ENCODE peak calls at places on chromosomes 6 and 20, in four cellular contexts. L is stimulated activated CD8-positive, alpha-beta memory T cell treated with anti-CD3 and anti-CD28 coated beads, Interleukin-4, amount 100 ng/mL, for 24 hours; C is NB4; Y is Peyer's patch. U is an unnamed sample.

GRCh38 chr6:108966855-108967755 is 118.9 kb downstream of the ARMC2 start:
- DNase-seq in L (no peak), Y (no peak), C (peak; percentile 93), U (no peak)

GRCh38 chr6:151647871-151648639 is 154.2 kb downstream of the CCDC170 start:
- DNase-seq in C (peak; percentile 37), Y (no peak), L (no peak), U (no peak)

GRCh38 chr6:36956111-36956820 is 1.7 kb downstream of the PI16 start:
- DNase-seq in L (no peak), Y (peak; percentile 40), C (no peak), U (no peak)

GRCh38 chr20:51059862-51060261 is 37.0 kb upstream of the KCNG1 start:
- DNase-seq in C (peak; percentile 42), L (no peak), Y (no peak), U (no peak)

GRCh38 chr6:38730136-38730862 is 15.2 kb downstream of the DNAH8 start:
- DNase-seq in Y (no peak), C (no peak), L (no peak), U (no peak)

GRCh38 chr6:26205161-26205624 is 118.0 kb downstream of the HFE start:
- DNase-seq in L (peak; percentile 68), Y (peak; percentile 76), C (peak; percentile 93), U (peak; percentile 93)

GRCh38 chr6:117907600-117908245 is 659 bp downstream of the SLC35F1 start:
- DNase-seq in Y (peak; percentile 47), L (no peak), C (no peak), U (no peak)

GRCh38 chr6:161406633-161407032 is 132.8 kb upstream of the AGPAT4 start:
- DNase-seq in Y (no peak), C (peak; percentile 10), L (no peak), U (no peak)

GRCh38 chr20:35511814-35512420 is 17.5 kb downstream of the C20orf173 start:
- DNase-seq in L (no peak), Y (no peak), C (peak; percentile 47), U (no peak)

GRCh38 chr20:54438166-54438565 is 37.2 kb upstream of the DOK5 start:
- DNase-seq in L (no peak), C (no peak), Y (no peak), U (no peak)

GRCh38 chr6:131950767-131951575 is at the start of gene CCN2:
- DNase-seq in L (no peak), Y (peak; percentile 78), C (no peak), U (peak; percentile 97)

GRCh38 chr20:31758521-31758920 is 19.4 kb downstream of the TPX2 start:
- DNase-seq in Y (no peak), C (no peak), L (no peak), U (no peak)

GRCh38 chr6:135115411-135116293 is 61.0 kb upstream of the HBS1L start:
- DNase-seq in C (peak; percentile 83), Y (no peak), L (no peak), U (no peak)